ENCODE peak calls at places on chromosomes 12 and 14, in eight cellular contexts. P is small intestine; K is aorta; D is IMR-90; B is SJSA1; V is CD4-positive, alpha-beta memory T cell; T is tibial nerve; O is left ventricle myocardium inferior. S is an unnamed sample.
A peak's percentile ranks its signal among the peaks of the same experiment; 100 is the strongest.

GRCh38 chr12:48068457-48068856 is 37.4 kb downstream of the SENP1 start:
- DNase-seq in P (no peak), K (no peak), D (no peak), B (peak; percentile 70), V (no peak), T (no peak), O (no peak), S (no peak)

GRCh38 chr14:104400355-104400754 is 179.2 kb upstream of the C14orf180 start:
- DNase-seq in P (no peak), K (no peak), D (no peak), B (no peak), V (no peak), T (no peak), O (no peak), S (no peak)

GRCh38 chr12:2049604-2050540 is 2.9 kb upstream of the CACNA1C start:
- DNase-seq in P (peak; percentile 31), K (no peak), D (peak; percentile 22), B (no peak), V (no peak), T (no peak), O (no peak), S (no peak)

GRCh38 chr14:103281496-103282231 is 52.4 kb upstream of the EIF5 start:
- DNase-seq in P (peak; percentile 58), K (no peak), D (peak; percentile 62), B (peak; percentile 7), V (no peak), T (no peak), O (no peak), S (peak; percentile 80)

GRCh38 chr14:95156765-95157194 is 549 bp downstream of the DICER1 start:
- DNase-seq in P (peak; percentile 51), K (peak; percentile 83), D (peak; percentile 19), B (peak; percentile 52), V (no peak), T (no peak), O (peak; percentile 43), S (peak; percentile 88)

GRCh38 chr12:25089738-25090137 is 105.2 kb downstream of the DNAI7 start:
- DNase-seq in P (no peak), K (no peak), D (no peak), B (no peak), V (no peak), T (no peak), O (no peak), S (no peak)

GRCh38 chr12:109592905-109593272 is 19.3 kb downstream of the MVK start:
- DNase-seq in P (no peak), K (no peak), D (no peak), B (no peak), V (no peak), T (no peak), O (peak; percentile 26), S (no peak)

GRCh38 chr14:99132821-99133562 is 139.0 kb downstream of the BCL11B start:
- DNase-seq in P (no peak), K (no peak), D (no peak), B (no peak), V (no peak), T (no peak), O (no peak), S (peak; percentile 19)

GRCh38 chr12:2877959-2878732 is 1.1 kb downstream of the RHNO1 start:
- DNase-seq in P (peak; percentile 34), K (no peak), D (peak; percentile 53), B (no peak), V (no peak), T (no peak), O (no peak), S (no peak)

GRCh38 chr12:4769073-4769472 is 48.9 kb downstream of the GALNT8 start:
- DNase-seq in P (no peak), K (no peak), D (no peak), B (no peak), V (no peak), T (no peak), O (no peak), S (no peak)

GRCh38 chr12:37666069-37666781 is 650.3 kb upstream of the ALG10B start:
- DNase-seq in P (no peak), K (peak; percentile 27), D (no peak), B (no peak), V (no peak), T (no peak), O (no peak), S (peak; percentile 21)

GRCh38 chr12:9334964-9335363 is 126.8 kb upstream of the PZP start:
- DNase-seq in P (no peak), K (no peak), D (no peak), B (no peak), V (no peak), T (no peak), O (no peak), S (no peak)

GRCh38 chr12:30985814-30986452 is 59.4 kb downstream of the TSPAN11 start:
- DNase-seq in P (peak; percentile 46), K (no peak), D (peak; percentile 40), B (peak; percentile 32), V (no peak), T (no peak), O (peak; percentile 57), S (no peak)

GRCh38 chr12:67911789-67912188 is 77.5 kb upstream of the IFNG-AS1 start:
- DNase-seq in P (no peak), K (no peak), D (no peak), B (no peak), V (no peak), T (no peak), O (no peak), S (no peak)

GRCh38 chr12:47889040-47889439 is 15.8 kb downstream of the VDR start:
- DNase-seq in P (peak; percentile 53), K (no peak), D (no peak), B (no peak), V (peak; percentile 41), T (no peak), O (no peak), S (no peak)

GRCh38 chr14:58824106-58824505 is 186.3 kb downstream of the DACT1 start:
- DNase-seq in P (no peak), K (no peak), D (peak; percentile 62), B (no peak), V (no peak), T (no peak), O (no peak), S (no peak)

GRCh38 chr12:126385785-126386184 is 1320.5 kb downstream of the AACS start:
- DNase-seq in P (no peak), K (no peak), D (no peak), B (no peak), V (no peak), T (no peak), O (no peak), S (no peak)

DNA sequence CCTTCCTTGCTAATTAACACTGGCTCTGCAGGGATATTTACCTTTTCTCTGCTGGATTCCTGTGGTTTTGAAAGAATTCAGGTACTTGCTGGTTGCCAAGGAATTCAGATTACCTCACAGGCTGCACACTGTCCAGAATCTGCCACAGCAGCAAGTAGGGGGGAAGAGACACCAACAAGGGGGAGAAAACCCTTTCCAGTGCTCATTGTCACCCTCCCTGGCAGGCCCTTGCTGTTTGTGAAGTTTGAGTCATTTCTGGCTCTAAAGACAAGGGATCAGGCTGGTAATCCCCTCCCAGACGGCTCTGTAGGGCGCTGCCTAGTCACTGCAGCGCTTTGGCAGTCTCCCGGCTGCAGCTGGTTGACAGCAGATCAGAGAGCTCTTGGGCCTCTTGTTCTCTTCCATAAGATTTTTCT is 50.8 kb downstream of the TTLL5 start:
- DNase-seq in P (no peak), K (peak; percentile 80), D (peak; percentile 85), B (peak; percentile 74), V (no peak), T (no peak), O (peak; percentile 58), S (peak; percentile 91)
- H3K4me3 ChIP-seq in P (no peak overlapping the region), K (no peak overlapping the region), D (no peak overlapping the region), B (no peak overlapping the region), V (no peak overlapping the region), T (no peak overlapping the region), O (no peak overlapping the region), S (no peak overlapping the region)

GRCh38 chr12:49260831-49261363 is 4.0 kb upstream of the TUBA1C start:
- DNase-seq in P (no peak), K (no peak), D (no peak), B (no peak), V (no peak), T (no peak), O (no peak), S (peak; percentile 6)
- H3K27ac ChIP-seq in P (no peak overlapping the region), K (peak overlapping the region; percentile 96), D (peak overlapping the region; percentile 36), B (no peak overlapping the region), V (no peak overlapping the region), T (no peak overlapping the region), O (peak overlapping the region; percentile 31), S (no peak overlapping the region)

GRCh38 chr12:7061138-7061537 is 620 bp downstream of the C1S start:
- DNase-seq in P (no peak), K (no peak), D (no peak), B (no peak), V (no peak), T (no peak), O (no peak), S (no peak)

GRCh38 chr12:7058850-7059249 is 1.7 kb upstream of the C1S start:
- DNase-seq in P (no peak), K (no peak), D (no peak), B (no peak), V (no peak), T (no peak), O (no peak), S (no peak)

GRCh38 chr12:7060353-7060954 is at the start of gene C1S:
- DNase-seq in P (peak; percentile 14), K (peak; percentile 87), D (peak; percentile 99), B (peak; percentile 85), V (no peak), T (peak; percentile 66), O (peak; percentile 62), S (peak; percentile 89)

GRCh38 chr12:7058163-7058845 is 2.2 kb upstream of the C1S start:
- DNase-seq in P (no peak), K (no peak), D (no peak), B (no peak), V (no peak), T (no peak), O (no peak), S (no peak)

GRCh38 chr12:7059780-7060179 is 738 bp upstream of the C1S start:
- DNase-seq in P (no peak), K (no peak), D (no peak), B (no peak), V (no peak), T (no peak), O (no peak), S (no peak)
- H3K4me1 ChIP-seq in P (no peaks in the 10 kb centered on the region), K (no peaks in the 10 kb centered on the region), D (peaks cover 7% of the 10 kb centered on the region), B (peaks cover 12% of the 10 kb centered on the region), V (no peaks in the 10 kb centered on the region), T (peaks cover 50% of the 10 kb centered on the region), O (peaks cover 17% of the 10 kb centered on the region), S (no peaks in the 10 kb centered on the region)

DNA sequence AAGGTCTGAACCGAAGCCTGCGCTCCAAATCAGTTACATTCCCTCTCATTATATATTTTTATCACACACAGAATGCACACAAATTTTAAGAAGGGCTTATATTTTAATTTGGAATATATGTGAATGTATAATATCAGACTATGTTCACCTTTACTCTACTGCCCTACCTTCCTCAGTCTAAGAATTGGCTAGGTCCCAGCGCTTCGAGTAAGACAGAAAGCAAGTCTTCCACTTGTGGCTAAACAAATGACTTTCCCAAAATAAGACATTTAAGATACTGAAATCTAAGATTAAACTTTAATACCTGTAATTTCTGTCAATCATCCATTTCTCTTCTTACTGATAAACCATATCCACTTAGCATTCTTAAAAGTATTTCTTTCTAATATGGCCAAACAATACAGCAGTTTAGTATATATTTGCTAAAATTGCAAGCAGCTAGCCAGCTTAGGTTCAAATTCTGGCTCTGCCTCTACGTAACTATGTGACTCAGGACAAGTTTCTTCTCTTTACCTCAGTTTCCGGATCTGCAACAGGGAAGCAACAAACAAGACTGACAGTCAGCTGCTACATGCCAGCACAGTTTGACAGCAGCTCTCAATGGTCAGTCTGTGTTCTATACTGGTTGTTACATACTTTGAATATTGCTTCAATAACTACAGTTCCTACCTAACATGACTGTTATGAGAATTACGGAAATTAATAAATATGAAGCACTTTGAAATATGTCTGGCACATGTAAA is 2.0 kb downstream of the INTS13 start:
- DNase-seq in P (peak; percentile 46), K (no peak), D (no peak), B (no peak), V (no peak), T (no peak), O (no peak), S (no peak)
- H3K4me3 ChIP-seq in P (no peak overlapping the region), K (no peak overlapping the region), D (no peak overlapping the region), B (no peak overlapping the region), V (peak overlapping the region; percentile 92), T (no peak overlapping the region), O (no peak overlapping the region), S (no peak overlapping the region)

S was measured in kidney.